ENCODE peak calls at places on chromosomes 7 and 10, in four cellular contexts. One of them, this sample, is unnamed.

GRCh38 chr7:30225863-30226361 is 58.5 kb upstream of the ZNRF2 start:
- DNase-seq in CD4-positive, alpha-beta T cell: no peak
- DNase-seq in lower lobe of right lung: peak
- DNase-seq in astrocyte of the spinal cord: peak
- DNase-seq in this sample: no peak

GRCh38 chr10:57973451-57973850 is 294.2 kb downstream of the IPMK start:
- DNase-seq in lower lobe of right lung: no peak
- DNase-seq in astrocyte of the spinal cord: peak
- DNase-seq in CD4-positive, alpha-beta T cell: no peak
- DNase-seq in this sample: no peak

GRCh38 chr10:49629286-49629915 is 15.6 kb downstream of the CHAT start:
- DNase-seq in lower lobe of right lung: no peak
- DNase-seq in CD4-positive, alpha-beta T cell: no peak
- DNase-seq in astrocyte of the spinal cord: no peak
- DNase-seq in this sample: no peak

GRCh38 chr7:39069046-39069445 is 91.3 kb downstream of the POU6F2 start:
- DNase-seq in lower lobe of right lung: no peak
- DNase-seq in astrocyte of the spinal cord: no peak
- DNase-seq in CD4-positive, alpha-beta T cell: no peak
- DNase-seq in this sample: no peak

GRCh38 chr7:48285365-48285764 is 114.1 kb downstream of the ABCA13 start:
- DNase-seq in astrocyte of the spinal cord: peak
- DNase-seq in CD4-positive, alpha-beta T cell: no peak
- DNase-seq in lower lobe of right lung: no peak
- DNase-seq in this sample: no peak

GRCh38 chr10:87658383-87658795 is 1.3 kb upstream of the PAPSS2 start:
- DNase-seq in astrocyte of the spinal cord: peak
- DNase-seq in CD4-positive, alpha-beta T cell: no peak
- DNase-seq in lower lobe of right lung: no peak
- DNase-seq in this sample: no peak

GRCh38 chr10:73168486-73168844 is 546 bp downstream of the FAM149B1 start:
- DNase-seq in CD4-positive, alpha-beta T cell: no peak
- DNase-seq in lower lobe of right lung: no peak
- DNase-seq in astrocyte of the spinal cord: peak
- DNase-seq in this sample: no peak

GRCh38 chr7:130627775-130628174 is 40.8 kb downstream of the COPG2 start:
- DNase-seq in astrocyte of the spinal cord: no peak
- DNase-seq in lower lobe of right lung: no peak
- DNase-seq in CD4-positive, alpha-beta T cell: no peak
- DNase-seq in this sample: no peak

GRCh38 chr7:38321515-38321944 is 48.1 kb upstream of the TARP start:
- DNase-seq in CD4-positive, alpha-beta T cell: no peak
- DNase-seq in astrocyte of the spinal cord: peak
- DNase-seq in lower lobe of right lung: peak
- DNase-seq in this sample: no peak

GRCh38 chr7:4631664-4632171 is 50.4 kb upstream of the FOXK1 start:
- DNase-seq in CD4-positive, alpha-beta T cell: no peak
- DNase-seq in lower lobe of right lung: peak
- DNase-seq in astrocyte of the spinal cord: peak
- DNase-seq in this sample: peak

DNA sequence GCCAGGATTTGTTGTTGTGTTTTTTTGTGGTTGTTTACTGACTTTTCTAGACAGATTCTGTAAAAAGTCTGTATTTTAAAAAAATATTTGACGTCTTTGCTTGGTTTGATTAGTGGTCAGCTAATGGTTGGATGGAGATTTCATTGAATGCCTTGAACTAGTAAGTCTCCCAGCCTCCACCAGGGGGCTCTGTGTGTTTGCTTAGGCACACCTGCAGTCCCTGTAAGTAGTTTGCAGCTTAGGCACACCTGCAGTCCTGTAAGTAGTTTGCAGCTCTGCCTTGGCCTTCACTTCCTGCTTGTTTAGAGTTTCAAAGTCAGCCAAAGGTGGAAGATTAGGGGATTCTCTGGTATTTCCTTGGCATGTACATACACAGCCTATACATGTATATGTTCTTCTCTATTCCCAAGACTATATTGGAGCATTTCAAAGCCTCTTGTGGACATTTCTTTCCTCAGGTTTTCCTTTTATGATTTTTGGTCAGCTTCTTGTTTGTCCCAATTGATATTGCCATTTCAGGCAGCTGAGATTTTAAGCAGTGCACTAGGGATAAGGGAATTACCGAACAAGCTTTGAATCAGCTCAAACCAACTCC is 101.6 kb downstream of the CCSER2 start:
- DNase-seq in astrocyte of the spinal cord: peak
- DNase-seq in CD4-positive, alpha-beta T cell: peak
- DNase-seq in lower lobe of right lung: peak
- DNase-seq in this sample: no peak
- TF ChIP-seq CTCF in astrocyte of the spinal cord: peak
- TF ChIP-seq CTCF in CD4-positive, alpha-beta T cell: peak
- TF ChIP-seq CTCF in lower lobe of right lung: peak
- TF ChIP-seq CTCF in this sample: peak

DNA sequence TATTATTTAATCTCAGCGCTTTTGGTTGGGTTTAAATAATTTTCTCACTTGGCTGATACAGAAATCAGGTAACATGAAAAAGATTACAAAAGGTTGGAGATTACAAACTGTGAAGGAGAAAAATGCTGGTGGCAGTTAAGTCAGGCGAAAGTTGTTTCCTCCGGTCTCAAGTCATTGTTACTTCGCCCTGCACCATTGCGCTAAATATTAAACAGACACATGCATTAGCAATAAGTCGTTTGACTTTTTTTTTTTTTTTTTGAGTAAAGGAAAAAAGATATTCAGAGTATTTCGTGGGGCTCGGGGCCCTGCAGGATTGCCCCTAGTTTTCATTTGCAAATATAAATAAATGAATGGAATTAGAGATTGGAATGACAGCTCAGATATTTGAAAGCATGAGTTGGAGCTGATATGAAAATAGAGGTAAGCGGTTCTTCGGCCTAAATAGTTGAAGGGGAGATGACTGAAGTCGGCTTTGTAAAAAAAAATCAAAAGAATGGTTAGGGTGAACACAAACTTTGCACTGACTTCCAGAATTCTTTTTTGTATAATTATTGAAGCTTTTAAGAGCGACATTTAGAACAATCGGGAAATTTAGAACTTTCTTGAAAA is 914 bp downstream of the SDHAF3 start:
- DNase-seq in CD4-positive, alpha-beta T cell: no peak
- DNase-seq in lower lobe of right lung: no peak
- DNase-seq in astrocyte of the spinal cord: no peak
- DNase-seq in this sample: no peak
- TF ChIP-seq CTCF in CD4-positive, alpha-beta T cell: no peak
- TF ChIP-seq CTCF in lower lobe of right lung: no peak
- TF ChIP-seq CTCF in astrocyte of the spinal cord: no peak
- TF ChIP-seq CTCF in this sample: no peak

DNA sequence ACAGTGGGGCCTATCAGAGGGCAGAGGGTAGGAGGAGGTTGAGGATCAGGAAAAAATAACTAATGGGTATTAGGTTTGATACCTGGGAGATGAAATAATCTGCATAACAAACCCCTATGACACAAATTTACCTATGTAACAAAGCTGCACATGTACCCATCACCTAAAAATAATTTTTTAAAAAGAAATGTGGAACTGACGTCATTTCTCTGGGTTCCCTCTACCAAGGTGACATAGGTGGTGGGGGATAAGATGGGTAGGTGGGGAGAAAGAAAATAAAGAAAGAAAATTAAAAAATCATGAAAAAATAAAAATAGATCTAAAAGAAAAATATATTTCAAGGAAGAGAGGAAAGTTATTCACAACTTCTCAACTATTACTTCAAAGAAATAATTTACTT is 153.1 kb upstream of the SORCS1 start:
- DNase-seq in astrocyte of the spinal cord: no peak
- DNase-seq in CD4-positive, alpha-beta T cell: no peak
- DNase-seq in lower lobe of right lung: no peak
- DNase-seq in this sample: no peak
- TF ChIP-seq CTCF in astrocyte of the spinal cord: no peak
- TF ChIP-seq CTCF in CD4-positive, alpha-beta T cell: no peak
- TF ChIP-seq CTCF in lower lobe of right lung: no peak
- TF ChIP-seq CTCF in this sample: no peak

DNA sequence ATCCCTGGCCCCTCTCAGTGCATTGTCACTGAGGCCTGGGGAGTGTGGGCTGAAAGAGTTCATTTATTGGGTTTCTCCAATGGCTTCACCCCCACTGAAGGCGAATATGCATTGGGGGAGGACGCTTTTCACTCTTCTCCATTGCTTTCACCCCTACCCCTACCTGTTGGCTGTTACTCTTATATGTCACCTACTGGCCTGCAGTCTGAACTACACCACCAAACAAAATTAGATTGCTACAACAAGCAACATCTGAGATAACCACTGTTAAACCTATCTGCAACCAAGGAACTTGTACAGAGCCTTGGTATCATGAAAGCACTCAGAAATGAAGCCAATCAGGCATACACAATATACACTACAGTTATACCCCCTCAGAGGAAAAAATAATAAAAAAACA is 203.7 kb downstream of the REEP3 start:
- DNase-seq in CD4-positive, alpha-beta T cell: no peak
- DNase-seq in astrocyte of the spinal cord: no peak
- DNase-seq in lower lobe of right lung: no peak
- DNase-seq in this sample: no peak
- TF ChIP-seq CTCF in CD4-positive, alpha-beta T cell: no peak
- TF ChIP-seq CTCF in astrocyte of the spinal cord: no peak
- TF ChIP-seq CTCF in lower lobe of right lung: no peak
- TF ChIP-seq CTCF in this sample: peak

DNA sequence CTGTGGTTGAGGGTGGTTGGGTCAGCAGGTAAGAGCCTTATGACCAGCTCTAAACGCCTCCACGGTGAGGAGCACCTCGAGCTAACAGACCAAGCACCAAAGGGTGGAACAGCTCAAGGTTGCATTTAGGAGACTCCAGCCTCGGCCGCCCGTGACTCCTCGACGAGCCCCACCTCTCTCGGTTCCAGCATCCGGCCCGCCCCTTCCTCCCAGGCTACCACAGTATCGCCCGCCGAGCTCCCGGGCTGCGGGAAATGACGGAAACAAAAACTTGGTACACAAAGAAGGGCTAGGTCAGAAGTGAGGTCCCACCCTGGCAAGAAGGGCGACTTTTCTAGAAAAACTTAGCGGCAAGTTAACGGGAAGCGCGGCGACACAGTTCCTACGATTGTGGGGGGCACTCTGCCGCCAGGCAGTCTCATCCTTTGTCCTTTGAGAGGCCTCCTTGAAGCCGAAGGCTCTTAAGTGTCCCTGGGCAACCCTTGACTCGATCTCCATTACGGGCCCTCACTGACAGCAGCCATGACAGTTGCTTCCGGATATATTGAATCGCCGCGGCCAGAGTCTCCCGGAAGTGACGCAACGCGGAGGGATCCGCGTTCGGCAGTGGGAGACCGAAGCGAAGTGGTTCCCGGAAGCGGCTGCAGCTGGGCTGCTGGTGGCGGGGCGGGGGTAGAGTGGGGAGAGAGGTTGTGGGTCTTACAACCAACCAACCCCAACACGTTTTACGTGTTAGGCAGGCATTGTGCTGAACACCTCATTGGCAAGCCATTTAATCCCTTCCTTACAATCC is 40.2 kb upstream of the ZNF518A start:
- DNase-seq in lower lobe of right lung: peak
- DNase-seq in CD4-positive, alpha-beta T cell: peak
- DNase-seq in astrocyte of the spinal cord: peak
- DNase-seq in this sample: no peak
- TF ChIP-seq CTCF in lower lobe of right lung: no peak
- TF ChIP-seq CTCF in CD4-positive, alpha-beta T cell: no peak
- TF ChIP-seq CTCF in astrocyte of the spinal cord: no peak
- TF ChIP-seq CTCF in this sample: no peak

DNA sequence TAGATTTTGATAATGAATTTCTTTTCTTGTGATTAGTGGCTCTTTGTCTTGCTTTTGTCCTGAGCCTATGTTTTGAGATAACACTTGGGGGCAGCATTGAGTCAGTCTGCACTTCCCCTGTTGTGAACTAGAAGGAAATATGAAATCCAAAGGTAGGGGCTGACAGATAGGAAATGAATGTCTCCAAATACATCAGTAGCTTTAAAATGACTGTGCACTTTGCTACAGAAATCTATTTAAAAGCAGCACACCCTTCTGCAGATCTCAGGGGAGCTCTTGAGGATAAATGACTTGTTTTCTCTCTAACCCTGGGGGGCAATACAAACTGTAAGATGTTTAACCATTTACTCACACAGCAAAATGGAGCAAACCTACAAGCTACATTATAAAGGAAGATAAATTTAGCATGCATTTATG is 176.0 kb upstream of the MYO3A start:
- DNase-seq in CD4-positive, alpha-beta T cell: no peak
- DNase-seq in astrocyte of the spinal cord: peak
- DNase-seq in lower lobe of right lung: no peak
- DNase-seq in this sample: no peak
- TF ChIP-seq CTCF in CD4-positive, alpha-beta T cell: no peak
- TF ChIP-seq CTCF in astrocyte of the spinal cord: peak
- TF ChIP-seq CTCF in lower lobe of right lung: peak
- TF ChIP-seq CTCF in this sample: peak

GRCh38 chr10:279655-280054 is 144.4 kb downstream of the ZMYND11 start:
- DNase-seq in lower lobe of right lung: no peak
- DNase-seq in astrocyte of the spinal cord: no peak
- DNase-seq in CD4-positive, alpha-beta T cell: no peak
- DNase-seq in this sample: no peak
- TF ChIP-seq CTCF in lower lobe of right lung: no peak
- TF ChIP-seq CTCF in astrocyte of the spinal cord: peak
- TF ChIP-seq CTCF in CD4-positive, alpha-beta T cell: no peak
- TF ChIP-seq CTCF in this sample: peak

GRCh38 chr10:52779541-52780390 is 7.2 kb upstream of the MBL2 start:
- DNase-seq in CD4-positive, alpha-beta T cell: no peak
- DNase-seq in lower lobe of right lung: peak
- DNase-seq in astrocyte of the spinal cord: peak
- DNase-seq in this sample: peak

GRCh38 chr10:52782554-52782953 is 10.0 kb upstream of the MBL2 start:
- DNase-seq in lower lobe of right lung: no peak
- DNase-seq in astrocyte of the spinal cord: no peak
- DNase-seq in CD4-positive, alpha-beta T cell: no peak
- DNase-seq in this sample: no peak

GRCh38 chr10:52783726-52784125 is 11.1 kb upstream of the MBL2 start:
- DNase-seq in astrocyte of the spinal cord: no peak
- DNase-seq in CD4-positive, alpha-beta T cell: no peak
- DNase-seq in lower lobe of right lung: no peak
- DNase-seq in this sample: no peak

GRCh38 chr10:52778511-52779392 is 6.2 kb upstream of the MBL2 start:
- DNase-seq in astrocyte of the spinal cord: peak
- DNase-seq in lower lobe of right lung: no peak
- DNase-seq in CD4-positive, alpha-beta T cell: no peak
- DNase-seq in this sample: no peak

DNA sequence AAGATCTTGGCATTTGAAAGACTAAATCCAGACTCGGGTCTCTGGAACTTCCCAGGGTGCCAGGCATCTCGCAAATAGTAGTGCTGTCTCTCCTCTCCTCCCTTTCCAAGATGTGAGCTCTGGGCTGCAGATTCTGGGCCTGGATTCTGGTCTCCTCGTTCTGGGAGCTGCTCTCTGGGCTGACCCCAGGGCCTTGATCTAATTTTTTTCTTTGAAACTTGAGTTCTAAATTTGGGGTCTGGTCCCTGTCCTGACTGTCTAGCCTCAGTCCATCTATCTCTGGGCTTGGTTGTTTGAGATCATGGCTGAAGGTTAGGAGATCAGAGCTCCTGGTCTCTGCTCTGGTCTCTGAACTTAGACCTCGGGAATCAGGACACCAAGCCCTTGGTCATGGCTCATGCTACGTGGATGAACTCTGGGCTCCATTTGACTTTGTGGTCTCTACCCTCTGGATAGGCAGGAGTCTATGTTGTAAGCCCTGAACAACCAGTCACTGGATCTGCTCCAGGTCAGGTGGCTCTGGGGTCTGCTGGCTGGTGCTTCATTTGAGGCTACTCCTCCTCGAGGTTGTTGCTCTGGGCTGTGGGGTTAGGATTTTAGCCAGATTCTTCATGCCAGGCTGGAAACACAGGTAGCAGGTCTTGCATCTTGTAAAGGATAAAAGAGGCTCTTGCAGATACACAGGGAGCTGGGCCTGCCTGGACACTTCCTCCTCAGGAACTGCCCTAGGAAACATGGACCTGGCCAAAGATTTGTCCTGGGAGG is 8.0 kb upstream of the MBL2 start:
- DNase-seq in astrocyte of the spinal cord: no peak
- DNase-seq in CD4-positive, alpha-beta T cell: no peak
- DNase-seq in lower lobe of right lung: no peak
- DNase-seq in this sample: no peak
- TF ChIP-seq CTCF in astrocyte of the spinal cord: no peak
- TF ChIP-seq CTCF in CD4-positive, alpha-beta T cell: no peak
- TF ChIP-seq CTCF in lower lobe of right lung: no peak
- TF ChIP-seq CTCF in this sample: peak